ENCODE peak calls at places on chromosomes 1 and 21, in nine cellular contexts. C is heart left ventricle, M is tibial nerve, O is WTC11, D is type B pancreatic cell, H is transverse colon, Q is MCF 10A, Z is lower leg skin, U is fibroblast of the aortic adventitia. N is an unnamed sample.

GRCh38 chr1:208919371-208919770 is 664.1 kb upstream of the CAMK1G start:
- DNase-seq in C (no peak), M (no peak), Q (peak; percentile 52), O (no peak), H (no peak), Z (no peak), U (peak; percentile 20), D (no peak), N (peak; percentile 30)

GRCh38 chr1:156706647-156707008 is 1.2 kb upstream of the CRABP2 start:
- DNase-seq in U (peak; percentile 85), C (peak; percentile 83), M (peak; percentile 60), H (peak; percentile 47), D (no peak), Q (no peak), Z (peak; percentile 51), O (peak; percentile 78), N (peak; percentile 83)

GRCh38 chr1:194014004-194014403 is 827.6 kb upstream of the B3GALT2 start:
- DNase-seq in U (no peak), H (no peak), O (no peak), C (no peak), M (no peak), D (no peak), Q (peak; percentile 63), Z (no peak), N (no peak)

GRCh38 chr1:150563340-150564038 is 14.3 kb downstream of the ADAMTSL4 start:
- DNase-seq in Z (peak; percentile 73), C (peak; percentile 74), O (no peak), Q (peak; percentile 89), H (peak; percentile 79), U (peak; percentile 76), M (peak; percentile 18), D (no peak), N (peak; percentile 50)

GRCh38 chr1:243286409-243287127 is 30.7 kb downstream of the SDCCAG8 start:
- DNase-seq in H (no peak), Q (no peak), C (no peak), Z (no peak), U (peak; percentile 58), M (no peak), O (no peak), D (no peak), N (peak; percentile 71)

GRCh38 chr1:89005286-89006151 is 13.1 kb upstream of the KYAT3 start:
- DNase-seq in H (peak; percentile 30), U (no peak), O (no peak), C (no peak), D (no peak), M (peak; percentile 25), Z (no peak), Q (no peak), N (no peak)

GRCh38 chr1:205374205-205375078 is 17.7 kb upstream of the KLHDC8A start:
- DNase-seq in D (no peak), H (no peak), U (peak; percentile 88), O (no peak), Q (peak; percentile 92), C (no peak), Z (no peak), M (no peak), N (peak; percentile 86)

GRCh38 chr1:70311369-70311768 is 43.2 kb downstream of the ANKRD13C start:
- DNase-seq in C (no peak), H (no peak), D (no peak), Z (no peak), O (no peak), U (no peak), M (no peak), Q (no peak), N (no peak)

GRCh38 chr1:2313651-2314296 is 77.6 kb downstream of the MORN1 start:
- DNase-seq in M (no peak), D (no peak), O (no peak), U (no peak), C (no peak), Q (no peak), Z (no peak), H (no peak), N (no peak)

GRCh38 chr1:150008699-150009098 is 1.8 kb downstream of the OTUD7B start:
- DNase-seq in H (no peak), U (no peak), O (no peak), Q (no peak), D (no peak), Z (no peak), C (no peak), M (no peak), N (no peak)

GRCh38 chr1:57963545-57963944 is 539.7 kb upstream of the DAB1 start:
- DNase-seq in O (no peak), M (no peak), C (no peak), Q (no peak), H (no peak), D (no peak), U (no peak), Z (no peak), N (no peak)

GRCh38 chr1:31154000-31154631 is 85.6 kb downstream of the NKAIN1 start:
- DNase-seq in Q (peak; percentile 21), O (no peak), U (peak; percentile 61), C (no peak), Z (peak; percentile 34), H (no peak), D (no peak), M (no peak), N (peak; percentile 43)

GRCh38 chr1:22774483-22775182 is 64.0 kb downstream of the EPHB2 start:
- DNase-seq in U (no peak), M (no peak), D (no peak), H (no peak), O (no peak), Z (no peak), C (no peak), Q (no peak), N (no peak)

DNA sequence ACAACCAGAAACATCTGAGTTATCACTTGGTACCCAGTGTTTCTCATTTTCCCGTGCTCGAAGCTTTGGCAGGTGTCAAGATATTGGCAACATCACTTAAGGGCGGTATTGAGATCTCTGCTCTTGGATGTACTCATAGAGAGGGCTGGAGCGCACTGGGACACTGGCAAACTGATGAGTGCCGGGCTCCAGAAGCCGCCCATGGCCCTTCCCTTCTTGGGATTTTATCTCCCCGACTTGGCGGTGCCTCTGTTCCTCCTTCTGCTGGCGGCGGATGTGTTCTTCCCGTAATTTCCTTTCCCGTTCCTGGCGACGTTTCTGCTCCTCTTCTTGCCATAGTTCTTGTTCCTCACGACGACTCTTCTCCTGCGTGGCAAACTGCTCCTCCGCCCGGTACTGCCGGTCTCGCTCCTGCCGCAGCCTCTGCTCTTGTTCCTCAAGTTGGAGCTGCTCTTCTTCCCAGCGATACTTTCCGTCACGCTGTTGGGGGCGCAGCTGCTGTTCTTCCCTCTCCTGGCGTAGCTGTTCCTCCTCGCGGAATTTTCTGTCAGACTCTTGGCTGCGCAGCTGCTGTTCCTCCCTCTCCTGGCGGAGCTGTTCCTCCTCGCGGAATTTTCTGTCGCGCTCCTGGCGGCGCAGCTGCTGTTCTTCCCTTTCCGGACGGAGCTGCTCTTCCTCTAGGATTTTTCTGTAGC is 7.8 kb downstream of the TCHH start:
- DNase-seq in Q (no peak), M (no peak), D (no peak), H (no peak), O (peak; percentile 56), U (no peak), C (no peak), Z (no peak), N (no peak)
- TF ChIP-seq CTCF in Q (no peak), M (no peak), D (no peak), H (no peak), O (no peak), U (no peak), C (no peak), Z (no peak), N (no peak)

DNA sequence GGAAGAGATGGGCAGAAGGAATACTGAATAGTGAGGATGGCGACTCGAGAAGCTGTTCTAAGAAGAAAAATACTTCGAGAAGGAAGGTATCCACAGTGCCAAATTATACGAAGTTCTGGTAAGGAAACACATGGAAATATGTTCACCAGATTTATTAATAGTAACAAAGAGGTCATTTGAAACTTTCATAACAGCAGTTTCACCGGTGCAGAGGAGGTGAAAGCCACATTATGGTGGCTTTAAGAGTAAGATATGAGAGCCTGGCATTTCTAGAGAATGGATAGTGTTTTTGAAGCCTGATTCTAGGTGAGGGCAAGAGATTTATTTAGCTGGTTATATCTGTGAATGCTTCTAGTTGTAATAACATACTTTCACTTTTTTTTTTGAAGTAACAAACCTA is 56.2 kb downstream of the DPYD start:
- DNase-seq in H (no peak), D (no peak), U (no peak), O (no peak), C (no peak), Z (no peak), M (no peak), Q (no peak), N (no peak)
- TF ChIP-seq CTCF in H (no peak), D (no peak), U (no peak), O (no peak), C (no peak), Z (no peak), M (no peak), Q (no peak), N (no peak)

GRCh38 chr1:201546093-201546492 is 7.2 kb downstream of the NAV1 start:
- DNase-seq in D (no peak), O (no peak), C (no peak), M (no peak), Z (no peak), H (no peak), Q (no peak), U (no peak), N (no peak)
- TF ChIP-seq CTCF in D (peak; percentile 12), O (no peak), C (no peak), M (no peak), Z (no peak), H (no peak), Q (peak; percentile 5), U (no peak), N (no peak)

GRCh38 chr21:34132202-34132601 is 58.8 kb downstream of the MRPS6 start:
- DNase-seq in Q (no peak), H (no peak), Z (no peak), M (no peak), C (no peak), U (no peak), O (no peak), D (no peak), N (no peak)

GRCh38 chr21:34135330-34135729 is 62.0 kb downstream of the MRPS6 start:
- DNase-seq in Q (no peak), C (no peak), H (no peak), Z (no peak), M (no peak), O (no peak), U (no peak), D (no peak), N (no peak)

GRCh38 chr21:34132905-34133304 is 59.5 kb downstream of the MRPS6 start:
- DNase-seq in U (no peak), Z (no peak), D (no peak), O (no peak), Q (no peak), H (no peak), C (no peak), M (no peak), N (no peak)

GRCh38 chr21:34133392-34133791 is 60.0 kb downstream of the MRPS6 start:
- DNase-seq in Z (no peak), Q (no peak), H (no peak), D (no peak), C (no peak), U (no peak), M (no peak), O (no peak), N (no peak)

DNA sequence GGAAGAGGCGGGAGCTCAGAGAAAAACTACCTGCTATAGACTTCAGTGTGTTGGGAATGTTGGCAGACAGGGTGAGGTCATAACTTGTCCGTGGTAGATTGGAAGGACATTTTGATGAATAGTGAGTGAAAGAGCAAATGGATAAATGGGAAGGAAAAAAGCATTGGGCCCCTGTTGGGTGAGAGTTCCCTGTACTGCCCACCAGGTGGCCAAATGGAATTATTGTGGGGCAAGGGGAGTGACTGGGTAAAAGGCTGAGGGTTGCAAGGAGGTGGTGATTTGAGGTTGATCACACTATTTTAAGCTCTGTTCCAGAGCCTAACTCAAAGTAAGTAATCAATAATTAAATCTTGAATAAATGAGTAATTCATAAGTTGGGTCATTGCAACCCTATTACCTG is 60.4 kb downstream of the MRPS6 start:
- DNase-seq in H (no peak), Q (no peak), M (no peak), O (no peak), U (no peak), D (no peak), C (no peak), Z (no peak), N (no peak)
- TF ChIP-seq CTCF in H (peak; percentile 12), Q (peak; percentile 21), M (no peak), O (peak; percentile 43), U (peak; percentile 32), D (peak; percentile 69), C (no peak), Z (no peak), N (peak; percentile 28)

N was measured in fibroblast of mammary gland.